ENCODE peak calls at places on chromosomes 12 and 14, in ten cellular contexts. T is PC-3, N is OCI-LY7, L is tibial nerve, G is prostate gland, Y is HepG2, F is left ventricle myocardium inferior, I is WERI-Rb-1, B is stomach, Q is body of pancreas. A is an unnamed sample. For H3K36me3, the result is how much of the 10 kb centered on the place peaks cover.

GRCh38 chr14:105389976-105390848 is 8.1 kb upstream of the TEX22 start:
- DNase-seq in G (no peak), I (no peak), B (no peak), Y (no peak), T (no peak), F (no peak), Q (peak), L (no peak), N (peak), A (peak)

GRCh38 chr14:51251486-51251885 is 11.4 kb downstream of the TMX1 start:
- DNase-seq in B (no peak), F (no peak), G (no peak), I (no peak), Q (no peak), Y (no peak), N (no peak), T (no peak), L (no peak), A (no peak)

GRCh38 chr14:63717704-63718103 is 10.2 kb downstream of the SGPP1 start:
- DNase-seq in T (peak), L (no peak), F (no peak), G (no peak), Y (no peak), N (peak), Q (no peak), I (no peak), B (no peak), A (no peak)

GRCh38 chr12:62466596-62467411 is at the start of gene MON2:
- DNase-seq in N (peak), G (peak), F (peak), T (peak), I (peak), B (peak), Q (peak), Y (peak), L (peak), A (peak)

GRCh38 chr12:66629138-66629880 is 49.6 kb downstream of the GRIP1 start:
- DNase-seq in L (no peak), F (no peak), G (no peak), Q (peak), B (no peak), Y (peak), T (no peak), N (no peak), I (no peak), A (no peak)

GRCh38 chr12:43676183-43676813 is 82.3 kb downstream of the PUS7L start:
- DNase-seq in I (peak), F (no peak), Y (peak), L (no peak), Q (peak), N (peak), T (peak), G (no peak), B (no peak), A (no peak)

GRCh38 chr14:76456200-76456599 is 80.3 kb downstream of the ESRRB start:
- DNase-seq in Q (no peak), F (no peak), L (peak), I (peak), Y (peak), N (peak), T (peak), B (no peak), G (no peak), A (peak)

GRCh38 chr14:32400480-32400879 is 71.4 kb downstream of the AKAP6 start:
- DNase-seq in G (no peak), B (no peak), L (no peak), F (no peak), T (peak), Q (no peak), I (no peak), N (no peak), Y (no peak), A (no peak)

GRCh38 chr14:23106747-23107045 is 1.9 kb upstream of the CIROP start:
- DNase-seq in G (no peak), L (no peak), Y (no peak), Q (no peak), T (no peak), I (no peak), N (no peak), B (no peak), F (no peak), A (no peak)

GRCh38 chr14:104657563-104658324 is 31.7 kb upstream of the INF2 start:
- DNase-seq in G (no peak), N (peak), Y (no peak), B (no peak), Q (peak), I (peak), L (no peak), F (no peak), T (no peak), A (no peak)

GRCh38 chr14:73342670-73343069 is 105.4 kb downstream of the PAPLN start:
- DNase-seq in G (no peak), T (no peak), N (no peak), Y (no peak), I (no peak), L (no peak), B (no peak), F (no peak), Q (no peak), A (no peak)
- H3K4me3 ChIP-seq in G (no peak), T (no peak), N (no peak), Y (no peak), I (peak), L (no peak), B (no peak), F (no peak), Q (no peak), A (no peak)

GRCh38 chr12:52714887-52715281 is 11.6 kb upstream of the KRT77 start:
- DNase-seq in Y (no peak), F (no peak), L (no peak), Q (no peak), N (no peak), I (no peak), T (no peak), G (no peak), B (no peak), A (no peak)

GRCh38 chr12:52710744-52711143 is 7.4 kb upstream of the KRT77 start:
- DNase-seq in F (no peak), B (no peak), Q (no peak), G (no peak), N (peak), I (no peak), Y (no peak), L (no peak), T (no peak), A (no peak)

GRCh38 chr12:52713960-52714886 is 10.9 kb upstream of the KRT77 start:
- DNase-seq in N (no peak), F (no peak), Q (no peak), G (no peak), I (no peak), T (no peak), L (no peak), Y (no peak), B (no peak), A (no peak)

GRCh38 chr12:52716061-52716460 is 12.7 kb upstream of the KRT77 start:
- DNase-seq in B (no peak), G (no peak), N (no peak), F (no peak), Y (no peak), Q (no peak), T (no peak), L (no peak), I (no peak), A (no peak)

GRCh38 chr12:52715416-52715815 is 12.1 kb upstream of the KRT77 start:
- DNase-seq in G (no peak), T (peak), B (peak), L (no peak), N (no peak), I (peak), Q (peak), F (no peak), Y (peak), A (no peak)
- TF ChIP-seq CTCF in G (no peak), T (peak), B (no peak), L (no peak), N (peak), I (peak), Q (no peak), F (no peak), Y (peak), A (no peak)

GRCh38 chr14:96571311-96571710 is 69.1 kb downstream of the PAPOLA start:
- DNase-seq in I (no peak), Y (no peak), L (no peak), F (no peak), Q (no peak), G (no peak), B (no peak), T (no peak), N (no peak), A (no peak)

GRCh38 chr14:96567289-96567899 is 65.2 kb downstream of the PAPOLA start:
- DNase-seq in L (no peak), T (peak), G (no peak), B (no peak), Y (peak), Q (no peak), N (peak), I (no peak), F (no peak), A (no peak)

GRCh38 chr14:96568646-96569045 is 66.5 kb downstream of the PAPOLA start:
- DNase-seq in G (no peak), Y (no peak), L (no peak), I (no peak), N (no peak), Q (no peak), F (no peak), T (no peak), B (no peak), A (no peak)

GRCh38 chr14:96564389-96564788 is 62.2 kb downstream of the PAPOLA start:
- DNase-seq in Q (no peak), Y (no peak), I (no peak), T (no peak), F (no peak), N (no peak), L (no peak), G (no peak), B (no peak), A (no peak)

GRCh38 chr14:96565811-96566210 is 63.6 kb downstream of the PAPOLA start:
- DNase-seq in G (no peak), Q (no peak), L (no peak), F (no peak), B (no peak), I (no peak), Y (no peak), N (no peak), T (no peak), A (no peak)
- H3K36me3 ChIP-seq in G (under half), Q (under half), L (under half), F (half or more), B (half or more), I (under half), Y (under half), N (half or more), T (half or more), A (under half)

DNA sequence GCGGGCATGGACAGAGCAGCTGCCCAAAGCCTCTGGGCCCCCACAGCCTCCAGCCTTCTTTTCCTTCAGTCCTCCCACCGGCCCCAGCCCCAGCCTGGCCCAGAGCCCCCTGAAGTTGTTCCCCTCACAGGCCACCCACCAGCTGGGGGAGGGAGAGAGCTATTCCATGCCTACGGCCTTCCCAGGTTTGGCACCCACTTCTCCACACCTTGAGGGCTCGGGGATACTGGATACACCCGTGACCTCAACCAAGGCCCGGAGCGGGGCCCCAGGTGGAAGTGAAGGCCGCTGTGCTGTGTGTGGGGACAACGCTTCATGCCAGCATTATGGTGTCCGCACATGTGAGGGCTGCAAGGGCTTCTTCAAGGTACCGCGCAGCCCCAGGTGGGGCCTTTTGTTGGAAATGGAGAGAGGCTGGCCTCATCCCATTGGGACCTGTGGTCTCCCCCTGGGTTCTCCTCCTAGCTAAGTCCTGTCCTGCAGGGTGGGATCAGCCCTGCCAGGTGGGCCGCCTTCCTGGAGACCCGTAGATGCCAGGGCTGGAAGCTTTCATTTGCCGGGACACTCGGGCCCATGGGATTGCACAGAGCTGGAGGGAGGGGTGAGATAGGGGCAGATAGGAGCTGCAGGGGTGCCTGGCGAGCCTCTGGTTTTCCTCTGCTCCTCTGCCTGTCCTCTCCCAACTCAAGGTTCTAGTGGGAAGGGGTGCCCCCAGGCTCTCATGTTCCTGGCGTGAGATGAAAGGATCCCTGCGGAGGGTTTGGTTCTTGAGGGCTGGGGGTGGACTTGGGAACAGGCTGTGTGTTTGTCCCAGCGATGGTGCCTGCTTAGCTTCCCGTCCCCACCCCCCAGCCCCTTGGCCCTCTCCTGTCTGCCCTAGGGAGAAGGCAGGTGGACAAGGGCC is 3.8 kb downstream of the NR4A1 start:
- DNase-seq in B (peak), I (no peak), Y (no peak), G (no peak), N (no peak), L (no peak), T (no peak), Q (no peak), F (no peak), A (peak)
- H3K4me3 ChIP-seq in B (peak), I (no peak), Y (no peak), G (no peak), N (no peak), L (peak), T (no peak), Q (no peak), F (peak), A (no peak)

DNA sequence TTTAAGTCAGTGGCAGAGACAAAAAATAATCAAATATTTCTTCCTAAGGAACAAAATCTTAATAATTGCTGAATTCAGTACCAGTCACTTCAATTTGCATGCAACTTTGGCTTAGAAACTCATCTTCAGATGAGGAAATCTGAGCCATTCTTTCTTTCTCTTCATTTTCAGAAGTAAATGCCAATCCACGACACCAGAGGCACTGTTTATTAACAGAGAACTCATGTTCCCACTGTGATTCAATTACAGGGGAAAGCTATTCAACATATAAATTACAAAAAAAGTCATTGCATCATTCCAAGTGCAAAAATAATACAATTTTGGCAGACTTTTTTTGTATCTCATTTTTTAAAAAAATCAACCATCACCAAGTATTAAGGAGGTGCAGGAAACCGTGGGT is 816.1 kb upstream of the TMEM132C start:
- DNase-seq in Y (no peak), I (no peak), N (no peak), F (no peak), Q (no peak), L (no peak), G (no peak), B (no peak), T (no peak), A (no peak)
- TF ChIP-seq CTCF in Y (no peak), I (no peak), N (no peak), F (no peak), Q (no peak), L (no peak), G (no peak), B (no peak), T (peak), A (no peak)

A was measured in adrenal gland.